ENCODE peak calls at places on chromosomes 2 and 18, in ten cellular contexts. X, V, N, Y, U, J, D, M, C and T are unnamed samples.
A peak's percentile ranks its signal among the peaks of the same experiment; 100 is the strongest.

GRCh38 chr18:58230438-58231179 is 186.6 kb downstream of the NEDD4L start:
- DNase-seq in X (no peak), V (peak; percentile 27), N (no peak), Y (no peak), U (no peak), J (peak; percentile 30), D (no peak), M (no peak), C (no peak), T (no peak)

GRCh38 chr2:219177594-219178376 is at the start of gene RETREG2:
- DNase-seq in X (peak; percentile 88), V (peak; percentile 92), N (peak; percentile 78), Y (peak; percentile 83), U (peak; percentile 94), J (peak; percentile 92), D (peak; percentile 75), M (peak; percentile 92), C (peak; percentile 90), T (peak; percentile 72)

GRCh38 chr2:217775920-217776503 is 226.8 kb downstream of the TNS1 start:
- DNase-seq in X (no peak), V (peak; percentile 55), N (no peak), Y (no peak), U (no peak), J (no peak), D (no peak), M (no peak), C (no peak), T (no peak)

GRCh38 chr2:227351639-227352038 is 26.6 kb downstream of the MFF start:
- DNase-seq in X (no peak), V (no peak), N (no peak), Y (no peak), U (no peak), J (no peak), D (no peak), M (no peak), C (no peak), T (no peak)

GRCh38 chr2:239157766-239158165 is 243.1 kb downstream of the HDAC4 start:
- DNase-seq in X (peak; percentile 13), V (no peak), N (no peak), Y (peak; percentile 44), U (no peak), J (peak; percentile 63), D (no peak), M (peak; percentile 70), C (no peak), T (no peak)

GRCh38 chr2:183543222-183543621 is 419.0 kb downstream of the NUP35 start:
- DNase-seq in X (no peak), V (no peak), N (no peak), Y (no peak), U (no peak), J (no peak), D (no peak), M (no peak), C (no peak), T (no peak)

GRCh38 chr2:216909541-216910175 is 49.8 kb upstream of the TNP1 start:
- DNase-seq in X (no peak), V (no peak), N (no peak), Y (no peak), U (no peak), J (no peak), D (no peak), M (peak; percentile 61), C (no peak), T (no peak)

GRCh38 chr2:235500761-235501662 is 7.2 kb downstream of the AGAP1 start:
- DNase-seq in X (no peak), V (peak; percentile 48), N (peak; percentile 49), Y (no peak), U (peak; percentile 67), J (peak; percentile 81), D (no peak), M (peak; percentile 51), C (no peak), T (no peak)

GRCh38 chr2:42893047-42893758 is 100.8 kb upstream of the HAAO start:
- DNase-seq in X (no peak), V (no peak), N (no peak), Y (no peak), U (no peak), J (no peak), D (no peak), M (no peak), C (no peak), T (no peak)

GRCh38 chr2:28413152-28413895 is 20.7 kb downstream of the FOSL2 start:
- DNase-seq in X (peak; percentile 67), V (no peak), N (no peak), Y (no peak), U (peak; percentile 72), J (peak; percentile 93), D (no peak), M (peak; percentile 71), C (no peak), T (no peak)

GRCh38 chr18:32607816-32608215 is 137.1 kb upstream of the GAREM1 start:
- DNase-seq in X (no peak), V (no peak), N (no peak), Y (no peak), U (no peak), J (no peak), D (no peak), M (no peak), C (no peak), T (no peak)

GRCh38 chr2:47784349-47784851 is 1.5 kb downstream of the MSH6 start:
- DNase-seq in X (no peak), V (peak; percentile 24), N (no peak), Y (peak; percentile 26), U (peak; percentile 39), J (no peak), D (no peak), M (peak; percentile 55), C (peak; percentile 9), T (no peak)

GRCh38 chr2:79715328-79715727 is 202.5 kb downstream of the CTNNA2 start:
- DNase-seq in X (no peak), V (no peak), N (no peak), Y (no peak), U (no peak), J (no peak), D (no peak), M (no peak), C (no peak), T (no peak)

GRCh38 chr2:184620367-184620766 is 22.0 kb downstream of the ZNF804A start:
- DNase-seq in X (no peak), V (no peak), N (peak; percentile 36), Y (no peak), U (no peak), J (no peak), D (no peak), M (no peak), C (no peak), T (no peak)

GRCh38 chr2:134863446-134863845 is 25.0 kb downstream of the ACMSD start:
- DNase-seq in X (no peak), V (no peak), N (no peak), Y (no peak), U (no peak), J (no peak), D (no peak), M (no peak), C (no peak), T (no peak)

GRCh38 chr2:6866239-6866745 is 585 bp upstream of the CMPK2 start:
- DNase-seq in X (peak; percentile 43), V (no peak), N (peak; percentile 30), Y (no peak), U (peak; percentile 23), J (peak; percentile 61), D (peak; percentile 17), M (no peak), C (no peak), T (peak; percentile 21)